ENCODE peak calls at places on chromosomes 1 and 21, in five cellular contexts. V is HTR-8/SVneo; L is PC-3; N is stimulated activated CD4-positive, alpha-beta T cell treated with anti-CD3 and anti-CD28 coated beads, Interleukin-12 subunit alpha, Interleukin-12 subunit beta, amount 100 ng/mL, for 4 hours; X is memory B cell. J is an unnamed sample.

GRCh38 chr21:37088196-37088595 is 15.1 kb downstream of the TTC3 start:
- DNase-seq in L (no peak), X (no peak), V (no peak), N (no peak), J (no peak)

GRCh38 chr1:172870901-172871606 is 179.7 kb downstream of the TNFSF18 start:
- DNase-seq in X (no peak), N (no peak), V (no peak), L (peak), J (no peak)

GRCh38 chr1:223771814-223772770 is 59.8 kb downstream of the CAPN2 start:
- DNase-seq in L (peak), N (no peak), X (no peak), V (peak), J (no peak)

GRCh38 chr1:52725903-52726264 is 369 bp upstream of the ZYG11B start:
- DNase-seq in X (no peak), N (no peak), L (no peak), V (no peak), J (no peak)

GRCh38 chr1:91764471-91765115 is 121.4 kb downstream of the TGFBR3 start:
- DNase-seq in X (no peak), L (no peak), N (no peak), V (no peak), J (no peak)

GRCh38 chr1:190373705-190374336 is 103.8 kb downstream of the BRINP3 start:
- DNase-seq in X (no peak), V (no peak), L (peak), N (no peak), J (no peak)

GRCh38 chr1:112575154-112575804 is 43.7 kb downstream of the ST7L start:
- DNase-seq in L (peak), X (no peak), N (no peak), V (peak), J (no peak)

GRCh38 chr1:222441006-222441620 is 106.8 kb downstream of the HHIPL2 start:
- DNase-seq in V (no peak), L (no peak), X (no peak), N (no peak), J (no peak)

GRCh38 chr1:224183591-224184312 is 712 bp downstream of the DEGS1 start:
- DNase-seq in L (peak), N (peak), V (peak), X (peak), J (peak)

GRCh38 chr1:86380257-86380861 is 15.8 kb downstream of the ODF2L start:
- DNase-seq in L (peak), N (no peak), V (peak), X (no peak), J (no peak)